ENCODE peak calls at places on chromosomes 7 and 10, in six cellular contexts. I is mammary epithelial cell, A is colonic mucosa, R is PC-3, B is HCT116, C is IMR-90. Q is an unnamed sample. For H3K36me3 and H3K9me3, the result is how much of the 10 kb centered on the place peaks cover.

GRCh38 chr10:97916586-97916985 is 66.9 kb downstream of the GOLGA7B start:
- DNase-seq in I (no peak), A (no peak), R (no peak), B (no peak), C (no peak), Q (no peak)

GRCh38 chr7:33854178-33854577 is 51.2 kb upstream of the BMPER start:
- DNase-seq in I (peak), A (no peak), R (peak), B (no peak), C (peak), Q (peak)

GRCh38 chr7:116582806-116583444 is 58.1 kb downstream of the CAV1 start:
- DNase-seq in I (no peak), A (no peak), R (no peak), B (no peak), C (peak), Q (peak)

GRCh38 chr7:155002411-155003214 is at the start of gene PAXIP1:
- DNase-seq in I (peak), A (no peak), R (peak), B (no peak), C (peak), Q (peak)

GRCh38 chr7:144857463-144857862 is 21.6 kb upstream of the TPK1 start:
- DNase-seq in I (no peak), A (no peak), R (no peak), B (no peak), C (no peak), Q (no peak)

GRCh38 chr7:121160150-121161008 is 168.4 kb upstream of the WNT16 start:
- DNase-seq in I (no peak), A (no peak), R (no peak), B (no peak), C (no peak), Q (no peak)

GRCh38 chr10:47260505-47261111 is 39.4 kb upstream of the GDF10 start:
- DNase-seq in I (no peak), A (no peak), R (no peak), B (no peak), C (no peak), Q (no peak)

GRCh38 chr7:94450044-94450697 is 55.5 kb downstream of the COL1A2 start:
- DNase-seq in I (no peak), A (no peak), R (no peak), B (no peak), C (no peak), Q (peak)

GRCh38 chr10:74206727-74207126 is 55.7 kb downstream of the ADK start:
- DNase-seq in I (peak), A (peak), R (peak), B (no peak), C (no peak), Q (no peak)

GRCh38 chr10:98323221-98324164 is 55.5 kb upstream of the LOXL4 start:
- DNase-seq in I (peak), A (peak), R (peak), B (peak), C (peak), Q (peak)

GRCh38 chr7:34837316-34837715 is 179.3 kb downstream of the NPSR1 start:
- DNase-seq in I (no peak), A (no peak), R (peak), B (no peak), C (no peak), Q (no peak)

GRCh38 chr10:45581497-45582385 is 90.8 kb downstream of the ZFAND4 start:
- DNase-seq in I (no peak), A (no peak), R (peak), B (no peak), C (peak), Q (peak)

GRCh38 chr7:92609921-92610518 is 19.8 kb upstream of the FAM133B start:
- DNase-seq in I (no peak), A (no peak), R (peak), B (no peak), C (peak), Q (peak)

GRCh38 chr10:103776878-103777591 is 78.3 kb downstream of the SH3PXD2A start:
- DNase-seq in I (peak), A (no peak), R (no peak), B (no peak), C (peak), Q (no peak)

GRCh38 chr7:43585521-43585920 is 2.6 kb downstream of the STK17A start:
- DNase-seq in I (peak), A (no peak), R (peak), B (no peak), C (peak), Q (peak)

GRCh38 chr10:69479737-69480412 is 28.6 kb downstream of the TSPAN15 start:
- DNase-seq in I (no peak), A (no peak), R (no peak), B (no peak), C (no peak), Q (peak)

GRCh38 chr10:105252908-105253307 is 611.8 kb downstream of the SORCS3 start:
- DNase-seq in I (no peak), A (no peak), R (no peak), B (no peak), C (no peak), Q (no peak)

GRCh38 chr7:114086491-114086905 is 167.7 kb upstream of the PPP1R3A start:
- DNase-seq in I (no peak), A (peak), R (no peak), B (no peak), C (no peak), Q (peak)

GRCh38 chr10:29256531-29256930 is 32.3 kb upstream of the LYZL1 start:
- DNase-seq in I (no peak), A (no peak), R (no peak), B (no peak), C (no peak), Q (peak)

GRCh38 chr10:93541402-93542357 is 24.8 kb upstream of the FFAR4 start:
- DNase-seq in I (no peak), A (peak), R (peak), B (peak), C (peak), Q (peak)

GRCh38 chr7:3884543-3884942 is 583.5 kb downstream of the SDK1 start:
- DNase-seq in I (no peak), A (no peak), R (no peak), B (no peak), C (no peak), Q (no peak)

GRCh38 chr10:126408953-126409641 is 20.8 kb upstream of the ADAM12 start:
- DNase-seq in I (no peak), A (no peak), R (no peak), B (no peak), C (no peak), Q (no peak)

GRCh38 chr10:46232084-46232483 is 54.7 kb upstream of the ANTXRL start:
- DNase-seq in I (no peak), A (no peak), R (no peak), B (no peak), C (no peak), Q (no peak)

GRCh38 chr7:136637826-136638225 is 230.6 kb upstream of the CHRM2 start:
- DNase-seq in I (no peak), A (no peak), R (no peak), B (no peak), C (no peak), Q (peak)

GRCh38 chr7:142894886-142895593 is 9.5 kb upstream of the TRPV6 start:
- DNase-seq in I (no peak), A (no peak), R (no peak), B (no peak), C (no peak), Q (no peak)

GRCh38 chr10:100340948-100341847 is 5.8 kb upstream of the SCD start:
- DNase-seq in I (no peak), A (no peak), R (no peak), B (no peak), C (no peak), Q (no peak)

GRCh38 chr10:99329238-99329890 is at the start of gene CNNM1:
- DNase-seq in I (peak), A (peak), R (peak), B (no peak), C (no peak), Q (peak)

GRCh38 chr10:13801156-13801906 is 214.6 kb downstream of the PRPF18 start:
- DNase-seq in I (no peak), A (no peak), R (no peak), B (no peak), C (no peak), Q (no peak)

GRCh38 chr10:13806419-13806818 is 219.7 kb downstream of the PRPF18 start:
- DNase-seq in I (no peak), A (no peak), R (no peak), B (no peak), C (no peak), Q (no peak)

GRCh38 chr10:13801907-13802288 is 215.1 kb downstream of the PRPF18 start:
- DNase-seq in I (no peak), A (no peak), R (no peak), B (no peak), C (no peak), Q (no peak)

GRCh38 chr10:13808556-13809391 is 222.0 kb downstream of the PRPF18 start:
- DNase-seq in I (no peak), A (no peak), R (no peak), B (no peak), C (peak), Q (no peak)

GRCh38 chr10:13803566-13804554 is 217.1 kb downstream of the PRPF18 start:
- DNase-seq in I (no peak), A (no peak), R (peak), B (no peak), C (peak), Q (no peak)
- H3K9ac ChIP-seq in I (no peak), A (no peak), R (no peak), B (no peak), C (no peak), Q (no peak)

GRCh38 chr7:98933321-98933720 is 55.0 kb downstream of the TRRAP start:
- DNase-seq in I (no peak), A (no peak), R (no peak), B (no peak), C (no peak), Q (no peak)

GRCh38 chr7:98930921-98931320 is 52.6 kb downstream of the TRRAP start:
- DNase-seq in I (peak), A (no peak), R (no peak), B (no peak), C (peak), Q (no peak)

GRCh38 chr7:98927125-98927524 is 48.8 kb downstream of the TRRAP start:
- DNase-seq in I (no peak), A (no peak), R (no peak), B (no peak), C (no peak), Q (no peak)

GRCh38 chr7:98934267-98934666 is 55.9 kb downstream of the TRRAP start:
- DNase-seq in I (no peak), A (no peak), R (no peak), B (no peak), C (no peak), Q (no peak)

DNA sequence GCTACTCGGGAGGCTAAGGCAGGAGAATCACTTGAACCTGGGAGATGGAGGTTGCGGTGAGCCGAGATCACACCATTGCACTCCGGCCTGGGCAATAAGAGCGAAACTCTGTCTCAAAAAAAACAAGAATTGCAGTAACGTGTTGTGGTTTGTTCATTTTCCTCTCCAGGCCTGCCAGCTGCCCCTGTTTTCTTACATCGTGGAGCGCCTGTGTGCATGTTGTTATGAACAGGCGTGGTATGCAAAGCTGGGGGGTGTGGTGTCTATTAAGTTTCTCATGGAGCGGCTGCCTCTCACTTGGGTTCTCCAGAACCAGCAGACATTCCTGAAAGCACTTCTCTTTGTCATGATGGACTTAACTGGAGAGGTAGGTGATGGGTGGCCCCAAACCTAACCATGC is 52.1 kb downstream of the TRRAP start:
- DNase-seq in I (no peak), A (no peak), R (no peak), B (no peak), C (no peak), Q (no peak)
- H3K36me3 ChIP-seq in I (under half), A (under half), R (under half), B (under half), C (half or more), Q (half or more)

GRCh38 chr10:37826806-37827205 is 30.6 kb downstream of the ZNF248 start:
- DNase-seq in I (no peak), A (no peak), R (no peak), B (no peak), C (no peak), Q (no peak)

GRCh38 chr10:37819797-37820196 is 37.6 kb downstream of the ZNF248 start:
- DNase-seq in I (no peak), A (no peak), R (no peak), B (no peak), C (no peak), Q (no peak)

GRCh38 chr10:37816290-37816689 is 41.1 kb downstream of the ZNF248 start:
- DNase-seq in I (no peak), A (no peak), R (no peak), B (no peak), C (no peak), Q (no peak)

DNA sequence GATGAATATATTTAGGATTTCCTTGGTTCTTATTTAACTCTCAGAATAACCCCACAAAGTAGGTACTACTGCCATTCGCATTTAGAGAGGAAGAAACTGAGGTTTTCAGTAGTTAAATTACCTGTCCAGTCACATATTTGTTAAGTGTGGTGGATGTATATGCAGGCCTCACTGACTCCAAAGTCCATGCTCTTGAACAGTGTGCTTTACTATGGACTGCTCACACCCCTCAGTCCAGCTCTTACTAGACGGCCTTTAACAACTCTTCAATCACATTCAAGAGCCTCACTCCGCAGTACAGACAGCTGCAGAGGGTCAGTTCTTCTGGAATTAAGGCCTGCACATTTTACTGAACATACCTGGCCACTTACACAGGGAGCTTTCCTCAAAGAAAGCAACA is 36.2 kb downstream of the ZNF248 start:
- DNase-seq in I (no peak), A (no peak), R (no peak), B (no peak), C (no peak), Q (no peak)
- H3K9me3 ChIP-seq in I (under half), A (under half), R (under half), B (under half), C (under half), Q (under half)

DNA sequence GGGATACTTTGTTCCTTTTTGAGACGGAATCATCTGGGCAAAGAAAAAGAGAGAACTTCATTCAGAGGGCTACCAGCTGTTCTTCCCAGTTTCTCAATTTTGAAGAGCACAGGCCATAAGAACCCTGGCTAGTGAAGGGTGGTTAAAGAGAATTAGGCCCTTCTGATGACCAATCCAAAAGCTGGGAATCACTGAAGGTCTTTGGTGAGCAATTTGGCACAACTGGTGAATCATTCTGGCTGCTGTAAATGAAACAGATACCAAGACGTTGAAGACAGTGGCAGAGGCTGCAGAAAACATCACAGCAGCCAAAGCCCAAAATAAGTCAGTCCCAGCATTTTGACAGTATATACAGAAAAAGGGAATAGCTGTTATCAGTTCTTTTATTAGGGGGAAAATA is 5.1 kb downstream of the RAPGEF5 start:
- DNase-seq in I (peak), A (no peak), R (peak), B (no peak), C (no peak), Q (no peak)
- H3K9ac ChIP-seq in I (no peak), A (no peak), R (no peak), B (no peak), C (no peak), Q (no peak)

DNA sequence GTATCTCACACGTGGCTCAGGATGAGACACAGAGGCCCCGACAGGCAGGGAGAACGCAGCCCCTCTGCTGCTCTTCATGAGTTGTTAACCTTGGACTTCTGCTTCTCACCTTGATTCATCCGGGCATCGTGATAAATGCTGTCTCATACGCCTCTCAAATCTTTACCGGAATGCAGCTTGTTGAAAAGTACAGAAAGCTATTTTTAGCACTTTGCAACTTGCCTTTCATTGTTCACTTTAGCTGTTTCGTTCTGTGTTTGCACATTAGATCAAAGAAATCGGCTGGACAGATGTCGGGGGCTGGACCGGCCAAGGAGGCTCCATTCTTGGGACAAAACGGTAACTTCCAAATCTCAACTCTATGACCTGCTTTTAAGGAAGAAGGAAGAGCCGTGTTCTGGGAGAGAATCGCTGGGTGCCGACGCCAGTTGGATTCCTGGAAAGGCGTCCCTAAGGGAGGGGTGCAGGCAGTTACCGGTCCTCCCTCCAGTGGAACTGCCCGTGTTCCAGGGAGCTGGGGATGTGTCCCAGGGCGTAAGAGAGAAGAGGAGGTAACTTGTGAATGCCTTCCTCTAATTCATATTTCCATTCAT is 49.3 kb downstream of the PFKP start:
- DNase-seq in I (no peak), A (no peak), R (no peak), B (no peak), C (no peak), Q (no peak)
- H3K36me3 ChIP-seq in I (under half), A (under half), R (under half), B (half or more), C (half or more), Q (under half)

GRCh38 chr7:64993901-64994300 is 3.1 kb upstream of the ZNF117 start:
- DNase-seq in I (peak), A (no peak), R (no peak), B (no peak), C (no peak), Q (no peak)

GRCh38 chr7:64990216-64990615 is 620 bp downstream of the ZNF117 start:
- DNase-seq in I (no peak), A (no peak), R (no peak), B (no peak), C (no peak), Q (no peak)

GRCh38 chr7:64996305-64996704 is 5.5 kb upstream of the ZNF117 start:
- DNase-seq in I (no peak), A (no peak), R (no peak), B (no peak), C (no peak), Q (no peak)

GRCh38 chr7:64990936-64991335 is at the start of gene ZNF117:
- DNase-seq in I (no peak), A (no peak), R (no peak), B (no peak), C (no peak), Q (no peak)

GRCh38 chr7:64992971-64993370 is 2.1 kb upstream of the ZNF117 start:
- DNase-seq in I (peak), A (no peak), R (no peak), B (no peak), C (no peak), Q (no peak)
- H3K9me3 ChIP-seq in I (half or more), A (under half), R (under half), B (under half), C (half or more), Q (under half)